ENCODE peak calls at places on chromosomes 3 and 15, in four cellular contexts. F is A549, T is endothelial cell of umbilical vein, C is H1. B is an unnamed sample.

GRCh38 chr15:94174399-94174802 is 57.0 kb upstream of the MCTP2 start:
- DNase-seq in T (no peak), C (no peak), F (no peak), B (no peak)

GRCh38 chr3:149739396-149739795 is 12.9 kb downstream of the COMMD2 start:
- DNase-seq in T (no peak), F (no peak), C (no peak), B (no peak)

GRCh38 chr3:148682997-148683396 is 14.7 kb upstream of the AGTR1 start:
- DNase-seq in F (no peak), C (no peak), T (no peak), B (no peak)

GRCh38 chr15:54131410-54131809 is 153.2 kb downstream of the UNC13C start:
- DNase-seq in T (no peak), C (no peak), F (no peak), B (no peak)

GRCh38 chr3:103847081-103848062 is 1412.6 kb downstream of the ZPLD1 start:
- DNase-seq in C (no peak), T (no peak), F (no peak), B (no peak)

GRCh38 chr3:128987701-128988100 is 6.2 kb downstream of the CFAP92 start:
- DNase-seq in F (no peak), T (no peak), C (no peak), B (no peak)

GRCh38 chr15:35289029-35289617 is 204.0 kb upstream of the NANOGP8 start:
- DNase-seq in C (no peak), T (peak), F (peak), B (peak)

GRCh38 chr15:97686324-97686723 is 274.2 kb upstream of the ARRDC4 start:
- DNase-seq in F (no peak), T (no peak), C (no peak), B (no peak)

GRCh38 chr3:30972449-30972848 is 78.0 kb upstream of the GADL1 start:
- DNase-seq in C (no peak), F (no peak), T (no peak), B (no peak)

GRCh38 chr3:37111199-37111598 is 63.2 kb downstream of the LRRFIP2 start:
- DNase-seq in F (no peak), C (no peak), T (no peak), B (no peak)

GRCh38 chr3:142618917-142619401 is 22.8 kb downstream of the PLS1 start:
- DNase-seq in T (peak), C (no peak), F (peak), B (peak)

GRCh38 chr3:15726881-15727280 is 70.9 kb downstream of the ANKRD28 start:
- DNase-seq in T (no peak), C (no peak), F (no peak), B (no peak)

GRCh38 chr15:96365781-96366525 is 35.5 kb downstream of the NR2F2 start:
- DNase-seq in F (no peak), C (peak), T (no peak), B (no peak)

GRCh38 chr3:12870942-12871341 is 29.6 kb upstream of the RPL32 start:
- DNase-seq in C (no peak), T (no peak), F (no peak), B (no peak)

GRCh38 chr3:157248590-157249425 is 88.9 kb upstream of the CCNL1 start:
- DNase-seq in C (no peak), F (peak), T (peak), B (no peak)

GRCh38 chr3:61562810-61563613 is 1.6 kb downstream of the PTPRG start:
- DNase-seq in C (peak), T (peak), F (peak), B (no peak)

GRCh38 chr3:71987089-71987735 is 202.3 kb upstream of the PROK2 start:
- DNase-seq in T (peak), F (no peak), C (no peak), B (no peak)

GRCh38 chr3:137769321-137770065 is 5.4 kb downstream of the SOX14 start:
- DNase-seq in C (no peak), T (no peak), F (no peak), B (no peak)

GRCh38 chr15:101017935-101018849 is 99.0 kb downstream of the LRRK1 start:
- DNase-seq in C (no peak), F (no peak), T (peak), B (no peak)

GRCh38 chr3:157239082-157239704 is 79.2 kb upstream of the CCNL1 start:
- DNase-seq in F (peak), T (peak), C (peak), B (peak)

GRCh38 chr3:13143381-13144004 is 70.3 kb upstream of the IQSEC1 start:
- DNase-seq in F (no peak), C (no peak), T (no peak), B (peak)

GRCh38 chr3:116254535-116254934 is 190.8 kb downstream of the LSAMP start:
- DNase-seq in T (no peak), F (no peak), C (no peak), B (no peak)

GRCh38 chr3:126481808-126482502 is 6.3 kb upstream of the ZXDC start:
- DNase-seq in T (no peak), C (no peak), F (no peak), B (no peak)

GRCh38 chr3:37072892-37073291 is 79.6 kb downstream of the MLH1 start:
- DNase-seq in T (peak), F (no peak), C (no peak), B (no peak)

GRCh38 chr3:64141476-64141875 is 83.8 kb downstream of the PRICKLE2 start:
- DNase-seq in T (no peak), C (no peak), F (no peak), B (no peak)

GRCh38 chr3:182201769-182202168 is 490.0 kb downstream of the SOX2 start:
- DNase-seq in F (no peak), C (no peak), T (no peak), B (no peak)

GRCh38 chr3:142724682-142725351 is 983 bp downstream of the TRPC1 start:
- DNase-seq in C (peak), F (peak), T (peak), B (peak)

GRCh38 chr3:14473411-14473891 is 66.7 kb downstream of the GRIP2 start:
- DNase-seq in T (peak), F (no peak), C (no peak), B (no peak)

GRCh38 chr3:6640907-6641306 is 220.0 kb upstream of the GRM7 start:
- DNase-seq in C (no peak), T (no peak), F (no peak), B (no peak)

GRCh38 chr15:77044228-77045042 is 26.5 kb downstream of the TSPAN3 start:
- DNase-seq in F (no peak), T (no peak), C (no peak), B (no peak)

GRCh38 chr15:38638841-38639240 is 74.2 kb upstream of the RASGRP1 start:
- DNase-seq in C (no peak), F (no peak), T (no peak), B (no peak)

GRCh38 chr3:42094128-42094527 is 3.0 kb downstream of the TRAK1 start:
- DNase-seq in F (no peak), C (no peak), T (no peak), B (no peak)

GRCh38 chr15:59825926-59826325 is 136.8 kb upstream of the BNIP2 start:
- DNase-seq in T (no peak), C (no peak), F (no peak), B (no peak)

GRCh38 chr3:195045481-195045880 is 225.5 kb downstream of the XXYLT1 start:
- DNase-seq in T (no peak), C (no peak), F (no peak), B (no peak)

GRCh38 chr3:101574388-101575156 is 592 bp downstream of the PCNP start:
- DNase-seq in T (peak), F (peak), C (peak), B (peak)

GRCh38 chr3:127152676-127153505 is 40.0 kb upstream of the PRR23E start:
- DNase-seq in T (no peak), C (no peak), F (no peak), B (no peak)

DNA sequence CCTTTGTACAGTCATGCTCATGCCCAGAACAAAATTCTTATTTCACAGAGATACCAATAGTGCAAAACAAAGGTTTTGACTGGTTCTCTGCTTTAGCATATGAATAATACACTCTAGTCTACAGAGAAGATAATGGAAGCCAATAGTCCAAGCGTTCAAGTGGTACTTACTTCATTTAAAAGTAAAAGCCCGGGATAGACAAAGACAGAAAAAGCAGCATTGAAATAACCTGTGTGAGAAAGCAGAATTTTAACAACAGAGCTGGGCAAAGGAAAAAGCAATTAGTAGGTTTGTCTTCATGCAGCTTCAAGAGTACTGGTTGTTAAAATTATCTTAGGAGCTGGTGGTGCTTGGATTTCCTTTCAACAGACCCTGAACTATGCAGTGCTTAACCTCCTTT is 848.3 kb downstream of the FHIT start:
- DNase-seq in C (no peak), T (no peak), F (no peak), B (no peak)
- TF ChIP-seq MAX in C (no peak), T (no peak), F (no peak), B (no peak)

DNA sequence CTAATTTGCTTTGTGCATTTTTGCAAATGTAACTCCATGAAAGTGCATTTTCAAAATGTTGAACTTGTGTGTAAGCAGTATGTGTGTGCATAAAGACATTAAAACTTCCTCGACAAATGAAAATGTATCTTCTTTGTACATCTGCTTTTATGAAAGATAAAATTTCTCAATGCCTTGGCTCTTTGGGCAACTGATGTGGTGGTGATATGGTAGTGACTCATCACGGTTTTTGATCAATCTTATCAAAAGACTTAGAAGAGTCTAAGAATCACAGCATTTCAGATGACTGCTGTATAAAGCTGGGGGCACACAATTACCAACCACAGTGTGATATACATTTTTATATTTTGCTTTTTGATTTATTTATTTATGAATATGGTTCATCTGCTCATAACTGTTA is 5.4 kb upstream of the MASP1 start:
- DNase-seq in T (no peak), F (no peak), C (no peak), B (no peak)
- TF ChIP-seq MAX in T (no peak), F (no peak), C (no peak), B (no peak)

GRCh38 chr3:134212898-134213665 is 37.6 kb downstream of the RYK start:
- DNase-seq in T (peak), F (peak), C (peak), B (peak)
- TF ChIP-seq MAX in T (no peak), F (no peak), C (no peak), B (no peak)

GRCh38 chr3:110066201-110066600 is 728.9 kb upstream of the DPPA4 start:
- DNase-seq in T (no peak), C (no peak), F (no peak), B (no peak)

GRCh38 chr3:110070539-110070916 is 733.2 kb upstream of the DPPA4 start:
- DNase-seq in T (no peak), F (no peak), C (no peak), B (no peak)

GRCh38 chr3:110074095-110074494 is 736.7 kb upstream of the DPPA4 start:
- DNase-seq in F (no peak), C (no peak), T (no peak), B (no peak)

GRCh38 chr3:110067527-110067926 is 730.2 kb upstream of the DPPA4 start:
- DNase-seq in C (no peak), T (no peak), F (no peak), B (no peak)

DNA sequence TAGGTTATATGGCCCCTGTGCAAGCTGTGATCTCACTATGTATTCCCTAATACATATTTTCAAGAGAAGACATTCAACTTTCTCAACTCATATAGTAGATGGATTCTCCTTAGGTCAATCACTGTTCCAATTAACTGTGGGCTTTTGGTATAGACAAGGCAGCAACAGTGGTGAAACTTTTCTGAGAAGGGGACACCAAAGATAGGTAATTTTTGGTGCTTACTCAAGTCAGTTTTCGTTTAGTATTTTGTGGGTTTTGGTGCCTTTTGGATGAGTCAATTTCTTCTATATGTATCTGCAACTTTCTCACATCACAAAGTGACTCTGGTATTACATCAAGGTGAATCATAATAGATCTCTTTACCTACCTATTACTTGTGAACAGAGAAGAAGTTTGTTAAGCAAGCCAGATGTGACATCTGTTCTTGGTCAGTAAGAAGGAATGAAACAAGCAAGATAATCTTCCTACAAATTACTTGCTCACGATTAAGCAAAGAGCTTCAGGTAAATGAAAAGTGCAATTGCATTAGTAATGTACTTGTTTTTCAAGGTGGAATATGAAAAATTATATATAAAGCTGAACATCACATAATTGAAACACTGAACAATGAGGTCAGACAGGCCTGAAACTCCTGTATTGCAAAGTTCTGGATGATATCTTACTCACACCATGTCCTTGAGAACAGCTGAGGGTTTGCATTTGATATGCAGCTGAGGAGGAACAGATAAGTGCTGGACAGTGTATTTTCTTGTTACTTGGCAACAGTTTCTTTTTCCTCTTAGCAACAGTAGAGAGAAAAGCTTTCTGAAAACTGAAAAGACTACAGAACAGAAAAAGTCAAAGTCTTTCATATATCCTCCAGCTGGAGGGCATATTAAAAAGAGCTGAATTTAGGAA is 732.5 kb upstream of the DPPA4 start:
- DNase-seq in C (no peak), T (no peak), F (no peak), B (no peak)
- TF ChIP-seq MAX in C (no peak), T (no peak), F (no peak), B (no peak)

DNA sequence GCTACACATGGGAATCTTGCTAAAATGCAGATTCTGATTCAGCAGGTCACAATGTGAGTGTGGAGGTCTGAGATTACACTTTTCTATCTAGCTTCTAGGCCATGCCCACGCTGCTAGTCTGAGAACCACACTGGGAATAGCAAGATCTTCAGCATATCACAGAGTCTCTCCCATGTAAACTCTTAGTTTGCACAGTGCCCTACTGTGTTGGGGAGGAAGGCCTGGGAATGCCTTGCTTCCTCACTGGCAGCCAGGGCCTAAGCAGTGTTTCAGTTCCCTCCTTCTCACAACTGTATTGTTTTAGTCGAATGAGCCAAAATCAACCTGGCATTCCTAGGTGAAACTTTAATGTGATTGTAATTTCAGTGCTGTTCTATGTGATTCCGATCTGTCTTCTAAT is 180.0 kb upstream of the EIF1B start:
- DNase-seq in C (no peak), F (no peak), T (no peak), B (no peak)
- TF ChIP-seq MAX in C (no peak), F (no peak), T (no peak), B (no peak)

GRCh38 chr3:46406786-46407611 is at the start of the genes CCR5AS and CCRL2:
- DNase-seq in F (no peak), T (peak), C (no peak), B (peak)

GRCh38 chr3:46407976-46408375 is 917 bp downstream of the CCRL2 start:
- DNase-seq in T (peak), F (no peak), C (no peak), B (no peak)

GRCh38 chr3:46408853-46409252 is 1.8 kb downstream of the CCRL2 start:
- DNase-seq in F (no peak), T (no peak), C (no peak), B (peak)

GRCh38 chr3:46406440-46406785 is 453 bp downstream of the CCR5AS start:
- DNase-seq in F (no peak), T (peak), C (no peak), B (peak)

DNA sequence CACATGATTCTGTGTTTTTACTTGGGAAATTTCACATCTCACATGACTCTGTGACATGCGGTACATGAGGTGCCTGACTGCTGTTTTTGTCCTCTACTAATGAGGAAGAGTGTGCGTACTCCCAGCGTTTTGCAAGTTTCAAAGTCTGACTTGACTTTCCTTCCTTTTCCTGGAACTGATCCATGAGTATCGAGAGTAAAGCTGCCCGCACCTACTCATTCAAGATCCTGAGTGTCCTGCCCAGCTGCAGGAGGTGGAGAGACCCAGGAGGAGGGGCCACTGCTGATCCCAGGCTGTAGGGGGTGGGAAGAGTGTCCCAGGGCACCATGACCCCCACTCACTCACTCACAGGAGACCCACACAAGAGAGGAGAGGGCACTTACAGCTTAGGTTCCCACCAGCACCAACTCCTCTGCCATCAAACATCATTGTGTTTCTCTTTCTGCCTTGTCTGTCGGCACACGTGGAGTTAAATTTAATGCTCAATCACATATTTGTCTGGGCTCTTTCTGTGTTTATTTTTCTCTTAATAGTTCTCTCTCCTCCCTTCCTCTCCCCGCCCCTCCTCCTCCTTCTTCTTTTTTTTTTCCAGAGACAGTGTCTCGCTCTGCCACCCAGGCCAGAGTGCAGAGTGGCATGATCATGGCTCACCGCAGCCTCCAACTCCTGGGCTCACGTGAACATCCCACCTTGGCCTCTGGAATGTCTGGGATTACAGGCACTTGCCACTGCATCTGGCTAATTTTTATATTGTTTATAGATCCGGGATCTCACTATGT is 1.4 kb downstream of the CCR5AS start:
- DNase-seq in F (no peak), C (no peak), T (peak), B (no peak)
- TF ChIP-seq MAX in F (no peak), C (no peak), T (no peak), B (no peak)

DNA sequence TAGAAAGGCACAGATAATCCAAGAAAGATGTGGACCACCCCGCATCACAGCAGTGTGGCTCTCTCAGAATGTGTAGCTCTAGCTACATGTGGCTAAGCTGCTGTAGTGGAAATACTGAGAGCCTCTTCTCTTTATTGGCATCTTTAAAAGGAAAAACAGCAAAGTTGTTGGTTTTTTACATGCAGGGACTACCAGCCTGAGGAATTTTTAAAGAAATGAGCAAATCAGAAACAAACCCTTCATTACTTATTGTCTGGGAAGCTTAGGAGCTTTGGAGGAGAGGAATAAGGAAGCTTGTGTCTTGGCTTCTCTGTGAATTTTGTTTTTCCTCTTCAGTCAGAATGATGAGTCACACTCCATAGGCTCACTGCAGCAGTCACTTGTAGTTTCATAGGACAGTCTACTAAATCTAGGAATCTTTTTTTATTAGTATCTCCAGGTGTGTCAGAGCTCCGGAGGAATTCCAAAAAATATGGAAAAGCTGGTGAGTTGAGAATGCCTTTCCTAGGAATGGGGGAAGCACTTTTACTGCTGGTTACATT is 27.5 kb downstream of the POLG start:
- DNase-seq in F (no peak), T (peak), C (no peak), B (no peak)
- TF ChIP-seq MAX in F (no peak), T (no peak), C (no peak), B (no peak)

GRCh38 chr3:18098960-18099587 is 326.1 kb downstream of the SATB1 start:
- DNase-seq in F (peak), T (no peak), C (no peak), B (peak)
- TF ChIP-seq MAX in F (peak), T (no peak), C (no peak), B (no peak)

B was measured in K562.